ENCODE peak calls at places on chromosomes 6 and 20, in eight cellular contexts. W is IMR-90, X is GM23338, V is mesothelial cell of epicardium, T is G401, Q is T-helper 9 cell, R is AG08396, L is EL. D is an unnamed sample.

GRCh38 chr20:32149566-32150170 is 40.2 kb downstream of the TM9SF4 start:
- DNase-seq in V (no peak), W (peak), T (no peak), Q (no peak), X (no peak), L (peak), R (no peak), D (no peak)

GRCh38 chr6:24183584-24183983 is 57.6 kb downstream of the NRSN1 start:
- DNase-seq in W (no peak), R (no peak), X (peak), Q (no peak), V (no peak), T (no peak), L (no peak), D (no peak)

GRCh38 chr20:58990651-58991445 is 9.8 kb downstream of the NELFCD start:
- DNase-seq in V (no peak), X (no peak), Q (no peak), L (no peak), W (no peak), R (no peak), T (no peak), D (no peak)

GRCh38 chr6:170471458-170471857 is 81.6 kb downstream of the PSMB1 start:
- DNase-seq in Q (no peak), W (no peak), X (no peak), L (no peak), T (no peak), R (no peak), V (no peak), D (no peak)

GRCh38 chr6:22681761-22682160 is 112.4 kb downstream of the HDGFL1 start:
- DNase-seq in W (no peak), V (no peak), X (no peak), L (no peak), Q (no peak), R (no peak), T (no peak), D (no peak)

GRCh38 chr20:24462461-24463010 is 6.9 kb upstream of the SYNDIG1 start:
- DNase-seq in L (no peak), X (peak), V (no peak), Q (no peak), W (no peak), T (no peak), R (no peak), D (no peak)

GRCh38 chr6:35552285-35552917 is 39.7 kb upstream of the TULP1 start:
- DNase-seq in L (peak), T (peak), R (peak), X (peak), W (peak), V (no peak), Q (peak), D (no peak)

GRCh38 chr6:157621401-157621800 is 201.6 kb upstream of the SNX9 start:
- DNase-seq in T (no peak), V (no peak), L (no peak), Q (no peak), X (no peak), R (no peak), W (no peak), D (peak)

GRCh38 chr20:46752639-46753235 is 43.3 kb downstream of the SLC2A10 start:
- DNase-seq in V (peak), L (peak), Q (peak), R (peak), T (peak), X (peak), W (peak), D (peak)

GRCh38 chr6:160221423-160221822 is 37.2 kb downstream of the SLC22A2 start:
- DNase-seq in T (peak), X (peak), L (peak), R (no peak), V (no peak), Q (no peak), W (no peak), D (no peak)

GRCh38 chr20:3595541-3595940 is 67.7 kb downstream of the GFRA4 start:
- DNase-seq in V (no peak), X (peak), R (no peak), T (no peak), W (no peak), Q (no peak), L (no peak), D (no peak)

GRCh38 chr6:165222315-165223025 is 86.9 kb downstream of the C6orf118 start:
- DNase-seq in V (no peak), R (no peak), X (no peak), T (no peak), W (no peak), L (no peak), Q (no peak), D (no peak)

GRCh38 chr6:159874475-159874874 is 16.3 kb upstream of the MAS1 start:
- DNase-seq in V (peak), X (no peak), R (no peak), W (peak), T (peak), Q (no peak), L (peak), D (no peak)

GRCh38 chr20:51985013-51985415 is 182.7 kb upstream of the SALL4 start:
- DNase-seq in X (peak), V (no peak), Q (no peak), R (peak), T (no peak), L (peak), W (peak), D (no peak)

D was measured in sciatic nerve.